ENCODE peak calls at places on chromosomes 16 and 17, in nine cellular contexts. One of them, this sample, is unnamed.

GRCh38 chr16:75097191-75097761 is 19.3 kb downstream of the LDHD start:
- DNase-seq in nephron progenitor cell: no peak
- DNase-seq in NCI-H446: no peak
- DNase-seq in activated CD4-positive, alpha-beta T cell treated with anti-CD3 and anti-CD28 coated beads, Interleukin-2, amount 50 U/mL, for 1 hour: no peak
- DNase-seq in caudate nucleus: no peak
- DNase-seq in BJ: no peak
- DNase-seq in epithelial cell of esophagus: no peak
- DNase-seq in activated naive CD8-positive, alpha-beta T cell treated with anti-CD3 and anti-CD28 coated beads, Interleukin-2, amount 50 U/mL, for 24 hours: no peak
- DNase-seq in CD8-positive, alpha-beta T cell: no peak
- DNase-seq in this sample: no peak

GRCh38 chr17:71208111-71208704 is 912.6 kb upstream of the SOX9 start:
- DNase-seq in nephron progenitor cell: no peak
- DNase-seq in NCI-H446: no peak
- DNase-seq in activated CD4-positive, alpha-beta T cell treated with anti-CD3 and anti-CD28 coated beads, Interleukin-2, amount 50 U/mL, for 1 hour: no peak
- DNase-seq in caudate nucleus: no peak
- DNase-seq in BJ: peak
- DNase-seq in epithelial cell of esophagus: peak
- DNase-seq in activated naive CD8-positive, alpha-beta T cell treated with anti-CD3 and anti-CD28 coated beads, Interleukin-2, amount 50 U/mL, for 24 hours: no peak
- DNase-seq in CD8-positive, alpha-beta T cell: no peak
- DNase-seq in this sample: peak

GRCh38 chr16:7086842-7087616 is 245.6 kb upstream of the RBFOX1 start:
- DNase-seq in nephron progenitor cell: peak
- DNase-seq in NCI-H446: peak
- DNase-seq in activated CD4-positive, alpha-beta T cell treated with anti-CD3 and anti-CD28 coated beads, Interleukin-2, amount 50 U/mL, for 1 hour: no peak
- DNase-seq in caudate nucleus: no peak
- DNase-seq in BJ: no peak
- DNase-seq in epithelial cell of esophagus: no peak
- DNase-seq in activated naive CD8-positive, alpha-beta T cell treated with anti-CD3 and anti-CD28 coated beads, Interleukin-2, amount 50 U/mL, for 24 hours: no peak
- DNase-seq in CD8-positive, alpha-beta T cell: no peak
- DNase-seq in this sample: no peak

GRCh38 chr17:29141484-29141835 is 38.7 kb downstream of the MYO18A start:
- DNase-seq in nephron progenitor cell: no peak
- DNase-seq in NCI-H446: no peak
- DNase-seq in activated CD4-positive, alpha-beta T cell treated with anti-CD3 and anti-CD28 coated beads, Interleukin-2, amount 50 U/mL, for 1 hour: no peak
- DNase-seq in caudate nucleus: no peak
- DNase-seq in BJ: no peak
- DNase-seq in epithelial cell of esophagus: no peak
- DNase-seq in activated naive CD8-positive, alpha-beta T cell treated with anti-CD3 and anti-CD28 coated beads, Interleukin-2, amount 50 U/mL, for 24 hours: no peak
- DNase-seq in CD8-positive, alpha-beta T cell: no peak
- DNase-seq in this sample: no peak

GRCh38 chr17:81701288-81702071 is 1.7 kb upstream of the MRPL12 start:
- DNase-seq in nephron progenitor cell: no peak
- DNase-seq in NCI-H446: no peak
- DNase-seq in activated CD4-positive, alpha-beta T cell treated with anti-CD3 and anti-CD28 coated beads, Interleukin-2, amount 50 U/mL, for 1 hour: no peak
- DNase-seq in caudate nucleus: no peak
- DNase-seq in BJ: no peak
- DNase-seq in epithelial cell of esophagus: peak
- DNase-seq in activated naive CD8-positive, alpha-beta T cell treated with anti-CD3 and anti-CD28 coated beads, Interleukin-2, amount 50 U/mL, for 24 hours: peak
- DNase-seq in CD8-positive, alpha-beta T cell: no peak
- DNase-seq in this sample: no peak

GRCh38 chr17:9529033-9529748 is 46.4 kb downstream of the STX8 start:
- DNase-seq in nephron progenitor cell: no peak
- DNase-seq in NCI-H446: peak
- DNase-seq in activated CD4-positive, alpha-beta T cell treated with anti-CD3 and anti-CD28 coated beads, Interleukin-2, amount 50 U/mL, for 1 hour: no peak
- DNase-seq in caudate nucleus: no peak
- DNase-seq in BJ: no peak
- DNase-seq in epithelial cell of esophagus: peak
- DNase-seq in activated naive CD8-positive, alpha-beta T cell treated with anti-CD3 and anti-CD28 coated beads, Interleukin-2, amount 50 U/mL, for 24 hours: no peak
- DNase-seq in CD8-positive, alpha-beta T cell: no peak
- DNase-seq in this sample: no peak

GRCh38 chr17:59406278-59406677 is 74.8 kb downstream of the YPEL2 start:
- DNase-seq in nephron progenitor cell: no peak
- DNase-seq in NCI-H446: no peak
- DNase-seq in activated CD4-positive, alpha-beta T cell treated with anti-CD3 and anti-CD28 coated beads, Interleukin-2, amount 50 U/mL, for 1 hour: no peak
- DNase-seq in caudate nucleus: no peak
- DNase-seq in BJ: no peak
- DNase-seq in epithelial cell of esophagus: no peak
- DNase-seq in activated naive CD8-positive, alpha-beta T cell treated with anti-CD3 and anti-CD28 coated beads, Interleukin-2, amount 50 U/mL, for 24 hours: no peak
- DNase-seq in CD8-positive, alpha-beta T cell: no peak
- DNase-seq in this sample: no peak

GRCh38 chr17:31597646-31598387 is 206.3 kb downstream of the RAB11FIP4 start:
- DNase-seq in nephron progenitor cell: no peak
- DNase-seq in NCI-H446: no peak
- DNase-seq in activated CD4-positive, alpha-beta T cell treated with anti-CD3 and anti-CD28 coated beads, Interleukin-2, amount 50 U/mL, for 1 hour: no peak
- DNase-seq in caudate nucleus: no peak
- DNase-seq in BJ: no peak
- DNase-seq in epithelial cell of esophagus: no peak
- DNase-seq in activated naive CD8-positive, alpha-beta T cell treated with anti-CD3 and anti-CD28 coated beads, Interleukin-2, amount 50 U/mL, for 24 hours: no peak
- DNase-seq in CD8-positive, alpha-beta T cell: no peak
- DNase-seq in this sample: no peak

GRCh38 chr17:82709676-82710498 is 6.6 kb upstream of the FN3KRP start:
- DNase-seq in nephron progenitor cell: no peak
- DNase-seq in NCI-H446: no peak
- DNase-seq in activated CD4-positive, alpha-beta T cell treated with anti-CD3 and anti-CD28 coated beads, Interleukin-2, amount 50 U/mL, for 1 hour: no peak
- DNase-seq in caudate nucleus: no peak
- DNase-seq in BJ: no peak
- DNase-seq in epithelial cell of esophagus: no peak
- DNase-seq in activated naive CD8-positive, alpha-beta T cell treated with anti-CD3 and anti-CD28 coated beads, Interleukin-2, amount 50 U/mL, for 24 hours: no peak
- DNase-seq in CD8-positive, alpha-beta T cell: no peak
- DNase-seq in this sample: no peak

GRCh38 chr16:70805787-70806186 is 4.8 kb upstream of the VAC14 start:
- DNase-seq in nephron progenitor cell: no peak
- DNase-seq in NCI-H446: no peak
- DNase-seq in activated CD4-positive, alpha-beta T cell treated with anti-CD3 and anti-CD28 coated beads, Interleukin-2, amount 50 U/mL, for 1 hour: no peak
- DNase-seq in caudate nucleus: no peak
- DNase-seq in BJ: no peak
- DNase-seq in epithelial cell of esophagus: peak
- DNase-seq in activated naive CD8-positive, alpha-beta T cell treated with anti-CD3 and anti-CD28 coated beads, Interleukin-2, amount 50 U/mL, for 24 hours: no peak
- DNase-seq in CD8-positive, alpha-beta T cell: no peak
- DNase-seq in this sample: peak

GRCh38 chr16:10121496-10121895 is 60.7 kb downstream of the GRIN2A start:
- DNase-seq in nephron progenitor cell: no peak
- DNase-seq in NCI-H446: no peak
- DNase-seq in activated CD4-positive, alpha-beta T cell treated with anti-CD3 and anti-CD28 coated beads, Interleukin-2, amount 50 U/mL, for 1 hour: no peak
- DNase-seq in caudate nucleus: no peak
- DNase-seq in BJ: peak
- DNase-seq in epithelial cell of esophagus: peak
- DNase-seq in activated naive CD8-positive, alpha-beta T cell treated with anti-CD3 and anti-CD28 coated beads, Interleukin-2, amount 50 U/mL, for 24 hours: no peak
- DNase-seq in CD8-positive, alpha-beta T cell: no peak
- DNase-seq in this sample: peak

GRCh38 chr17:17892009-17892408 is 55.2 kb upstream of the SREBF1 start:
- DNase-seq in nephron progenitor cell: no peak
- DNase-seq in NCI-H446: no peak
- DNase-seq in activated CD4-positive, alpha-beta T cell treated with anti-CD3 and anti-CD28 coated beads, Interleukin-2, amount 50 U/mL, for 1 hour: no peak
- DNase-seq in caudate nucleus: no peak
- DNase-seq in BJ: no peak
- DNase-seq in epithelial cell of esophagus: no peak
- DNase-seq in activated naive CD8-positive, alpha-beta T cell treated with anti-CD3 and anti-CD28 coated beads, Interleukin-2, amount 50 U/mL, for 24 hours: no peak
- DNase-seq in CD8-positive, alpha-beta T cell: no peak
- DNase-seq in this sample: no peak

GRCh38 chr16:78505544-78506371 is 406.3 kb downstream of the WWOX start:
- DNase-seq in nephron progenitor cell: no peak
- DNase-seq in NCI-H446: no peak
- DNase-seq in activated CD4-positive, alpha-beta T cell treated with anti-CD3 and anti-CD28 coated beads, Interleukin-2, amount 50 U/mL, for 1 hour: no peak
- DNase-seq in caudate nucleus: no peak
- DNase-seq in BJ: no peak
- DNase-seq in epithelial cell of esophagus: no peak
- DNase-seq in activated naive CD8-positive, alpha-beta T cell treated with anti-CD3 and anti-CD28 coated beads, Interleukin-2, amount 50 U/mL, for 24 hours: no peak
- DNase-seq in CD8-positive, alpha-beta T cell: no peak
- DNase-seq in this sample: no peak

GRCh38 chr17:17363638-17364337 is 60.6 kb downstream of the NT5M start:
- DNase-seq in nephron progenitor cell: no peak
- DNase-seq in NCI-H446: no peak
- DNase-seq in activated CD4-positive, alpha-beta T cell treated with anti-CD3 and anti-CD28 coated beads, Interleukin-2, amount 50 U/mL, for 1 hour: no peak
- DNase-seq in caudate nucleus: no peak
- DNase-seq in BJ: no peak
- DNase-seq in epithelial cell of esophagus: no peak
- DNase-seq in activated naive CD8-positive, alpha-beta T cell treated with anti-CD3 and anti-CD28 coated beads, Interleukin-2, amount 50 U/mL, for 24 hours: no peak
- DNase-seq in CD8-positive, alpha-beta T cell: no peak
- DNase-seq in this sample: no peak

GRCh38 chr17:66829883-66830282 is 5.0 kb upstream of the CACNG5 start:
- DNase-seq in nephron progenitor cell: peak
- DNase-seq in NCI-H446: peak
- DNase-seq in activated CD4-positive, alpha-beta T cell treated with anti-CD3 and anti-CD28 coated beads, Interleukin-2, amount 50 U/mL, for 1 hour: no peak
- DNase-seq in caudate nucleus: no peak
- DNase-seq in BJ: no peak
- DNase-seq in epithelial cell of esophagus: no peak
- DNase-seq in activated naive CD8-positive, alpha-beta T cell treated with anti-CD3 and anti-CD28 coated beads, Interleukin-2, amount 50 U/mL, for 24 hours: no peak
- DNase-seq in CD8-positive, alpha-beta T cell: no peak
- DNase-seq in this sample: no peak

GRCh38 chr17:39001703-39002637 is 34.8 kb upstream of the FBXO47 start:
- DNase-seq in nephron progenitor cell: no peak
- DNase-seq in NCI-H446: no peak
- DNase-seq in activated CD4-positive, alpha-beta T cell treated with anti-CD3 and anti-CD28 coated beads, Interleukin-2, amount 50 U/mL, for 1 hour: no peak
- DNase-seq in caudate nucleus: no peak
- DNase-seq in BJ: peak
- DNase-seq in epithelial cell of esophagus: peak
- DNase-seq in activated naive CD8-positive, alpha-beta T cell treated with anti-CD3 and anti-CD28 coated beads, Interleukin-2, amount 50 U/mL, for 24 hours: no peak
- DNase-seq in CD8-positive, alpha-beta T cell: no peak
- DNase-seq in this sample: peak

GRCh38 chr16:8572919-8573724 is 17.2 kb downstream of the TMEM114 start:
- DNase-seq in nephron progenitor cell: peak
- DNase-seq in NCI-H446: peak
- DNase-seq in activated CD4-positive, alpha-beta T cell treated with anti-CD3 and anti-CD28 coated beads, Interleukin-2, amount 50 U/mL, for 1 hour: no peak
- DNase-seq in caudate nucleus: no peak
- DNase-seq in BJ: no peak
- DNase-seq in epithelial cell of esophagus: peak
- DNase-seq in activated naive CD8-positive, alpha-beta T cell treated with anti-CD3 and anti-CD28 coated beads, Interleukin-2, amount 50 U/mL, for 24 hours: no peak
- DNase-seq in CD8-positive, alpha-beta T cell: no peak
- DNase-seq in this sample: no peak

This sample was measured in foreskin keratinocyte.